ENCODE peak calls at places on chromosomes 4 and X, in ten cellular contexts. One of them, this sample, is unnamed.

GRCh38 chr4:180669637-180670036 is 1573.6 kb upstream of the TENM3 start:
- DNase-seq in pancreas: no peak
- DNase-seq in NB4: no peak
- DNase-seq in breast epithelium: no peak
- DNase-seq in retinal pigment epithelial cell: peak
- DNase-seq in fibroblast of lung: peak
- DNase-seq in fibroblast of pulmonary artery: no peak
- DNase-seq in BJ: no peak
- DNase-seq in stomach: no peak
- DNase-seq in AG04450: no peak
- DNase-seq in this sample: no peak

GRCh38 chr4:128303986-128304385 is 16.4 kb upstream of the PGRMC2 start:
- DNase-seq in stomach: no peak
- DNase-seq in NB4: no peak
- DNase-seq in breast epithelium: no peak
- DNase-seq in BJ: no peak
- DNase-seq in AG04450: no peak
- DNase-seq in fibroblast of lung: no peak
- DNase-seq in retinal pigment epithelial cell: no peak
- DNase-seq in fibroblast of pulmonary artery: no peak
- DNase-seq in pancreas: no peak
- DNase-seq in this sample: no peak

GRCh38 chrX:10656214-10656613 is 35.8 kb upstream of the MID1 start:
- DNase-seq in stomach: no peak
- DNase-seq in AG04450: no peak
- DNase-seq in NB4: no peak
- DNase-seq in pancreas: no peak
- DNase-seq in breast epithelium: no peak
- DNase-seq in BJ: no peak
- DNase-seq in fibroblast of lung: no peak
- DNase-seq in retinal pigment epithelial cell: no peak
- DNase-seq in fibroblast of pulmonary artery: no peak
- DNase-seq in this sample: no peak

GRCh38 chr4:148503681-148504080 is 61.5 kb upstream of the NR3C2 start:
- DNase-seq in stomach: no peak
- DNase-seq in breast epithelium: no peak
- DNase-seq in BJ: no peak
- DNase-seq in NB4: no peak
- DNase-seq in fibroblast of pulmonary artery: no peak
- DNase-seq in pancreas: no peak
- DNase-seq in AG04450: no peak
- DNase-seq in fibroblast of lung: no peak
- DNase-seq in retinal pigment epithelial cell: no peak
- DNase-seq in this sample: no peak

GRCh38 chr4:38831653-38832052 is 25.0 kb downstream of the TLR6 start:
- DNase-seq in stomach: no peak
- DNase-seq in retinal pigment epithelial cell: no peak
- DNase-seq in fibroblast of pulmonary artery: peak
- DNase-seq in AG04450: no peak
- DNase-seq in NB4: no peak
- DNase-seq in fibroblast of lung: peak
- DNase-seq in BJ: peak
- DNase-seq in pancreas: no peak
- DNase-seq in breast epithelium: no peak
- DNase-seq in this sample: no peak

GRCh38 chr4:52870225-52870624 is 8.1 kb downstream of the RASL11B start:
- DNase-seq in NB4: no peak
- DNase-seq in AG04450: no peak
- DNase-seq in BJ: no peak
- DNase-seq in breast epithelium: no peak
- DNase-seq in pancreas: no peak
- DNase-seq in retinal pigment epithelial cell: no peak
- DNase-seq in stomach: peak
- DNase-seq in fibroblast of lung: no peak
- DNase-seq in fibroblast of pulmonary artery: no peak
- DNase-seq in this sample: no peak

GRCh38 chrX:15350329-15350996 is 15.1 kb upstream of the PIGA start:
- DNase-seq in AG04450: no peak
- DNase-seq in breast epithelium: no peak
- DNase-seq in stomach: no peak
- DNase-seq in pancreas: no peak
- DNase-seq in NB4: no peak
- DNase-seq in fibroblast of pulmonary artery: no peak
- DNase-seq in fibroblast of lung: no peak
- DNase-seq in retinal pigment epithelial cell: no peak
- DNase-seq in BJ: no peak
- DNase-seq in this sample: no peak

GRCh38 chr4:151251922-151252321 is 25.0 kb upstream of the PRSS48 start:
- DNase-seq in fibroblast of lung: no peak
- DNase-seq in stomach: no peak
- DNase-seq in retinal pigment epithelial cell: no peak
- DNase-seq in fibroblast of pulmonary artery: no peak
- DNase-seq in NB4: no peak
- DNase-seq in BJ: no peak
- DNase-seq in pancreas: no peak
- DNase-seq in breast epithelium: no peak
- DNase-seq in AG04450: no peak
- DNase-seq in this sample: no peak

GRCh38 chr4:10173754-10174749 is 57.5 kb upstream of the WDR1 start:
- DNase-seq in fibroblast of pulmonary artery: peak
- DNase-seq in pancreas: peak
- DNase-seq in BJ: no peak
- DNase-seq in NB4: no peak
- DNase-seq in retinal pigment epithelial cell: peak
- DNase-seq in fibroblast of lung: no peak
- DNase-seq in AG04450: no peak
- DNase-seq in breast epithelium: no peak
- DNase-seq in stomach: peak
- DNase-seq in this sample: no peak

DNA sequence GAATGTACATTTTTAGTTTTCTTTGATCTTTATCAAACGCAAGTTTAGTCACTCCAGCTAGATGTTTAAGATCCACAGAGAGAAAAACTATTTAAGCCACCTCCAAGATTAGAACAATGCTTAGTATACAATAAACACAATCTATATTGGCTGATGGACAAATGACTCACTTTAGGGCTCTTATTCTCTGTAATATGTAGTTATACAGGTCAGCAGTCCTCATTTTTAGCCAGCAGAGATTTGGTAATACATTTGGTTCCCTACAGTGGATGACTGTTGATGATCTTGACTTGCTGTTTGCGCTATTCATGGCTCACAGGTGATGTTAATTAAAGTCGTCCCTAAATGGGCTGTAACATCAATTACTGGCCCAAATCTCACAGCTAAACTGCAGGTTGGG is 11.9 kb upstream of the DTHD1 start:
- DNase-seq in fibroblast of lung: no peak
- DNase-seq in fibroblast of pulmonary artery: no peak
- DNase-seq in AG04450: no peak
- DNase-seq in breast epithelium: no peak
- DNase-seq in BJ: no peak
- DNase-seq in stomach: no peak
- DNase-seq in pancreas: no peak
- DNase-seq in retinal pigment epithelial cell: no peak
- DNase-seq in NB4: no peak
- DNase-seq in this sample: no peak
- H3K4me3 ChIP-seq in fibroblast of lung: no peak
- H3K4me3 ChIP-seq in fibroblast of pulmonary artery: no peak
- H3K4me3 ChIP-seq in AG04450: no peak
- H3K4me3 ChIP-seq in breast epithelium: no peak
- H3K4me3 ChIP-seq in BJ: no peak
- H3K4me3 ChIP-seq in stomach: no peak
- H3K4me3 ChIP-seq in pancreas: no peak
- H3K4me3 ChIP-seq in retinal pigment epithelial cell: no peak
- H3K4me3 ChIP-seq in NB4: no peak
- H3K4me3 ChIP-seq in this sample: no peak

DNA sequence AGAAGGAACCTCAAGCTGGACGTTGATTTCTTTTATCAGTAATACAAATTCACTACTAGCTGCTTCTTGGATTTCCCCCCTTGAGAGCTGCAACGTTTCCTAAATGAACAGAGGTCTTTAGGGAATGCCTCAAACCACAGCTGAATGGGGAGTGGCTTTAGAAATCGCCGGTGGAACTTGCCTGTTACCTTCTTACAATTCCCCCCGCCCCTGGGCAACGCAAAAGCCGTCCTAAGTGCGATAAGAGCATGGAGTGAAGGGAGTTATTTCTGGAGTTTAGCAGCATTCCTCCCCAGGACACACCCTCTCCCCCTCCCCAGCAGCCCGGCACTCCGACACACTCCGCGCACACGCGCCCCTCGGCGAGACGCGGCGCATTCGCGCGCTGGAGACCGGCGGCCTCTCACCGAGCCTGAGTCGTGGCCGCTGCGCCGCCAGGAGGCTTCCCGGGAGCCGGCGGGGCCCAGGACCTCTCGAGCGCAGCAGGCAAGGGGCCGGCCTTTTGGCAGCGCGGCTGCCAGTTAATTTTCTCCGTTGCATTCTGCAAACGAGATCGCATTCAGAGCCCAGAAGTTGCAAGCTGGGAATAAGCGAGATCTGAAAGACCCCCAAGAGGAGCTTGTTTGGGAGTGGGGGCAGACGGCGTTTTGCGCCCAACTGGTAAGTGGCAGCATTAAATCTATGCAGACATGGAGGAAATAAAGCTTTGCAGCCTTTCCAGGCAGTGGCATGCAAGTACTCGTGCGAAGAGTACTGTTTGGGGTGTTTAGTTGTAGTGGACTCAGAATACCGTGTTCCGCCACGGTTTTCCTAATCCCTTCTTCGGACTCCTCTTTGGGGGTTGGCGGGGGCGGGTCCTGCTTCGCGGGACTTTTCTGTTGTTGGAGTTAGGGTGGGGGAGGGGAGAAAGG is 134.6 kb downstream of the PALLD start:
- DNase-seq in retinal pigment epithelial cell: no peak
- DNase-seq in NB4: peak
- DNase-seq in fibroblast of pulmonary artery: peak
- DNase-seq in pancreas: peak
- DNase-seq in stomach: peak
- DNase-seq in BJ: no peak
- DNase-seq in fibroblast of lung: peak
- DNase-seq in breast epithelium: peak
- DNase-seq in AG04450: no peak
- DNase-seq in this sample: peak
- TF ChIP-seq CTCF in retinal pigment epithelial cell: peak
- TF ChIP-seq CTCF in NB4: no peak
- TF ChIP-seq CTCF in fibroblast of pulmonary artery: peak
- TF ChIP-seq CTCF in pancreas: no peak
- TF ChIP-seq CTCF in stomach: peak
- TF ChIP-seq CTCF in BJ: peak
- TF ChIP-seq CTCF in fibroblast of lung: peak
- TF ChIP-seq CTCF in breast epithelium: peak
- TF ChIP-seq CTCF in AG04450: peak
- TF ChIP-seq CTCF in this sample: peak

GRCh38 chr4:68184923-68185322 is 55.3 kb upstream of the TMPRSS11F start:
- DNase-seq in NB4: no peak
- DNase-seq in stomach: no peak
- DNase-seq in retinal pigment epithelial cell: no peak
- DNase-seq in breast epithelium: no peak
- DNase-seq in BJ: no peak
- DNase-seq in AG04450: no peak
- DNase-seq in fibroblast of pulmonary artery: no peak
- DNase-seq in pancreas: no peak
- DNase-seq in fibroblast of lung: no peak
- DNase-seq in this sample: no peak
- H3K4me3 ChIP-seq in NB4: no peak
- H3K4me3 ChIP-seq in stomach: no peak
- H3K4me3 ChIP-seq in retinal pigment epithelial cell: no peak
- H3K4me3 ChIP-seq in breast epithelium: no peak
- H3K4me3 ChIP-seq in BJ: no peak
- H3K4me3 ChIP-seq in AG04450: no peak
- H3K4me3 ChIP-seq in fibroblast of pulmonary artery: no peak
- H3K4me3 ChIP-seq in pancreas: no peak
- H3K4me3 ChIP-seq in fibroblast of lung: no peak
- H3K4me3 ChIP-seq in this sample: no peak

DNA sequence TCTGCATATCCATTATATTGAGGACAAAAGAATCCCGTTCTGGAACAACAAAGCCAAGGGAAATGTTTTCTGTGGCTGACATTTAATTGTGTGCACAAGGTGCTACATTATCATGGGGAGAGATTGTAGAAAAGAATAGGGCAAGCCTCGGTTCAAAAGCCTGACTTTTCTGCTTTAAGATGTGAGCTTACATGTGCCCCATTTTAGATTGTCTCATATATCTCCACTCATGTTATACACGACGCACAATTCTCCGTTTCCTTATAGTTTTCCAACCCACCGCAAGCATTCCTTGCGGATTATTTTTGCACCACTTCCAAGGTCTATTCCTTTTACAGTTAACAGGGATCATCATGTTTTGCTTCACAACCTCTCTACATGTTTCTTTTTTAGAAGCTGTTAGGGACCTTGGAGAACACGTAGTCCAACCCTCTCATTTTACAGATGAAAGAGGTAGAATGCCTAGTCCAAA is 99.6 kb upstream of the MAML3 start:
- DNase-seq in retinal pigment epithelial cell: no peak
- DNase-seq in fibroblast of pulmonary artery: no peak
- DNase-seq in AG04450: no peak
- DNase-seq in breast epithelium: no peak
- DNase-seq in stomach: no peak
- DNase-seq in NB4: no peak
- DNase-seq in pancreas: no peak
- DNase-seq in fibroblast of lung: no peak
- DNase-seq in BJ: no peak
- DNase-seq in this sample: no peak
- TF ChIP-seq CTCF in retinal pigment epithelial cell: no peak
- TF ChIP-seq CTCF in fibroblast of pulmonary artery: no peak
- TF ChIP-seq CTCF in AG04450: no peak
- TF ChIP-seq CTCF in breast epithelium: no peak
- TF ChIP-seq CTCF in stomach: no peak
- TF ChIP-seq CTCF in NB4: no peak
- TF ChIP-seq CTCF in pancreas: no peak
- TF ChIP-seq CTCF in fibroblast of lung: no peak
- TF ChIP-seq CTCF in BJ: no peak
- TF ChIP-seq CTCF in this sample: peak

DNA sequence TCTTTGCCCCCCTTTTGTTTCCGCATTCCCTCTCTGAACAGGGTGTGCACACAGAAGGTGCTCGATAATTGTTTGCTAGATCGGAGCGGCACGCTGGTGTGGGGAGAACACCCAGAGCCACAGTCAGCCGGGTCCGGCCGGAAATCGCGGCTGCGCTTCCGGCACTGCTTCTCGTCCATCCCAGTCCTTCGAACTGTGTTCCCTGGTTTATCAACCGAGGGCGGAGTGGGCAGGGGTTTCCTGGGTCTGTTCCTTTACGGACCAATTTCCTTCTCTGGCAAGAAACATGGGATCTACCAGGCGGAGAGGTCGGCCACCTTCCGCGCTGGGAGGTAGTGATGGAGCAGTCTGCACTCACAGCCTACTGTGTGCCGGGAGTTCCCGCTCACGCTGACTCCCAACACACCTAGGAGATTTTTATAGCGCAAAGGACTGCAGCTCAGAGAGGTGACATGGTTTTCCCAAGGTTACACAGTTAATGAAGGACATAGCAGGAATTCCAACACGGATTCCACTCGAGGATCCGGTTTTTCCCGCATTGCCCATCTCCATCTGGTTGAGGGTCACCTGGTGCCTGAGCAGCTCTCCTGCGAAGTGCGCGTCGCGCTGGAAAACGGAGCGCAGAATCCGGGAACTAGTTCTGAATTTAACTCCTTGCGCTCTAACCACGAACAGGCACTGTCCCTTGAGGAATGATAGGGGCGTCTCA is 6.8 kb downstream of the MSX1 start:
- DNase-seq in AG04450: no peak
- DNase-seq in breast epithelium: no peak
- DNase-seq in fibroblast of lung: no peak
- DNase-seq in pancreas: no peak
- DNase-seq in retinal pigment epithelial cell: no peak
- DNase-seq in NB4: no peak
- DNase-seq in fibroblast of pulmonary artery: no peak
- DNase-seq in stomach: no peak
- DNase-seq in BJ: no peak
- DNase-seq in this sample: peak
- H3K4me3 ChIP-seq in AG04450: peak
- H3K4me3 ChIP-seq in breast epithelium: peak
- H3K4me3 ChIP-seq in fibroblast of lung: peak
- H3K4me3 ChIP-seq in pancreas: no peak
- H3K4me3 ChIP-seq in retinal pigment epithelial cell: peak
- H3K4me3 ChIP-seq in NB4: no peak
- H3K4me3 ChIP-seq in fibroblast of pulmonary artery: peak
- H3K4me3 ChIP-seq in stomach: peak
- H3K4me3 ChIP-seq in BJ: no peak
- H3K4me3 ChIP-seq in this sample: no peak